ENCODE peak calls at places on chromosomes 13 and 19, in eight cellular contexts. U, A, G, C, W, D, S and E are unnamed samples.

GRCh38 chr19:38284422-38284821 is 19.6 kb upstream of the C19orf33 start:
- DNase-seq in C (no peak), D (no peak), W (no peak), G (no peak), A (no peak), U (no peak), S (no peak), E (no peak)

GRCh38 chr13:33264620-33264978 is 21.0 kb downstream of the STARD13 start:
- DNase-seq in W (no peak), D (no peak), C (peak), S (no peak), U (no peak), G (no peak), A (no peak), E (peak)

GRCh38 chr19:35442091-35442490 is 6.0 kb upstream of the FFAR2 start:
- DNase-seq in D (no peak), G (no peak), A (no peak), U (no peak), S (no peak), C (no peak), W (no peak), E (no peak)

GRCh38 chr13:43303040-43303729 is 279.8 kb downstream of the DNAJC15 start:
- DNase-seq in U (peak), A (peak), S (peak), C (peak), D (no peak), G (peak), W (peak), E (no peak)

GRCh38 chr13:44403720-44404063 is 30.1 kb downstream of the SERP2 start:
- DNase-seq in A (no peak), G (peak), C (no peak), U (no peak), W (no peak), D (no peak), S (no peak), E (no peak)

GRCh38 chr19:7200739-7201138 is 93.5 kb downstream of the INSR start:
- DNase-seq in W (no peak), S (no peak), G (no peak), C (no peak), A (no peak), D (no peak), U (no peak), E (no peak)

GRCh38 chr13:66803759-66804456 is 426.2 kb downstream of the PCDH9 start:
- DNase-seq in U (no peak), C (no peak), S (no peak), D (no peak), W (peak), G (no peak), A (no peak), E (no peak)

GRCh38 chr19:7926727-7927604 is 1.0 kb upstream of the CTXN1 start:
- DNase-seq in S (no peak), A (no peak), D (no peak), C (no peak), G (peak), U (no peak), W (no peak), E (no peak)

GRCh38 chr13:109700176-109700575 is 86.2 kb downstream of the IRS2 start:
- DNase-seq in S (peak), U (peak), A (peak), W (peak), C (peak), D (peak), G (no peak), E (no peak)